ENCODE peak calls at places on chromosomes 3 and 15, in eight cellular contexts. J is GM23338, M is OCI-LY7, E is PC-3, P is hepatocyte, U is neural progenitor cell, R is SK-N-SH, Y is HCT116. C is an unnamed sample. For H3K4me1, the result is how much of the 10 kb centered on the place peaks cover.

GRCh38 chr15:91552555-91552954 is 301.0 kb upstream of the SLCO3A1 start:
- DNase-seq in J (no peak), M (no peak), E (no peak), P (no peak), U (no peak), R (no peak), Y (no peak), C (no peak)

GRCh38 chr3:14431556-14431927 is 29.1 kb downstream of the SLC6A6 start:
- DNase-seq in J (peak), M (peak), E (no peak), P (no peak), U (no peak), R (no peak), Y (no peak), C (no peak)

GRCh38 chr3:24110051-24110450 is 165.0 kb downstream of the NR1D2 start:
- DNase-seq in J (no peak), M (no peak), E (no peak), P (no peak), U (no peak), R (no peak), Y (no peak), C (no peak)

GRCh38 chr3:18898911-18899310 is 249.4 kb upstream of the KCNH8 start:
- DNase-seq in J (no peak), M (no peak), E (no peak), P (no peak), U (no peak), R (no peak), Y (no peak), C (no peak)

GRCh38 chr3:37218206-37218605 is 43.8 kb upstream of the LRRFIP2 start:
- DNase-seq in J (no peak), M (no peak), E (no peak), P (no peak), U (no peak), R (no peak), Y (no peak), C (no peak)

GRCh38 chr15:45790325-45790943 is 155.6 kb downstream of the SQOR start:
- DNase-seq in J (peak), M (peak), E (peak), P (peak), U (peak), R (peak), Y (peak), C (peak)

GRCh38 chr3:8421267-8421666 is 80.4 kb upstream of the LMCD1 start:
- DNase-seq in J (peak), M (peak), E (peak), P (no peak), U (no peak), R (no peak), Y (no peak), C (no peak)

GRCh38 chr3:44984335-44984734 is 8.3 kb downstream of the EXOSC7 start:
- DNase-seq in J (no peak), M (no peak), E (no peak), P (no peak), U (no peak), R (no peak), Y (no peak), C (no peak)

GRCh38 chr3:157274644-157275137 is 114.7 kb upstream of the CCNL1 start:
- DNase-seq in J (peak), M (no peak), E (peak), P (no peak), U (no peak), R (no peak), Y (no peak), C (no peak)

GRCh38 chr3:172449468-172450149 is 1.4 kb upstream of the GHSR start:
- DNase-seq in J (peak), M (no peak), E (no peak), P (peak), U (peak), R (peak), Y (no peak), C (no peak)

GRCh38 chr15:33200903-33201302 is 6.4 kb upstream of the FMN1 start:
- DNase-seq in J (no peak), M (no peak), E (peak), P (no peak), U (peak), R (no peak), Y (no peak), C (no peak)

GRCh38 chr3:138314751-138315150 is 14.9 kb downstream of the NME9 start:
- DNase-seq in J (no peak), M (no peak), E (peak), P (no peak), U (no peak), R (no peak), Y (no peak), C (no peak)

GRCh38 chr15:90479656-90480055 is 50.1 kb upstream of the CRTC3 start:
- DNase-seq in J (no peak), M (no peak), E (peak), P (peak), U (no peak), R (no peak), Y (peak), C (no peak)

GRCh38 chr3:150256336-150256735 is 151.8 kb upstream of the TSC22D2 start:
- DNase-seq in J (no peak), M (no peak), E (no peak), P (no peak), U (no peak), R (no peak), Y (no peak), C (no peak)

GRCh38 chr15:39426552-39427532 is 154.0 kb upstream of the THBS1 start:
- DNase-seq in J (no peak), M (no peak), E (no peak), P (peak), U (peak), R (peak), Y (no peak), C (peak)

GRCh38 chr3:74409066-74409465 is 205.4 kb downstream of the CNTN3 start:
- DNase-seq in J (no peak), M (no peak), E (no peak), P (no peak), U (no peak), R (no peak), Y (no peak), C (no peak)

GRCh38 chr3:112308151-112308911 is 14.3 kb upstream of the SLC9C1 start:
- DNase-seq in J (peak), M (no peak), E (no peak), P (peak), U (peak), R (peak), Y (no peak), C (no peak)

GRCh38 chr3:196771067-196771466 is 31.4 kb downstream of the PAK2 start:
- DNase-seq in J (no peak), M (no peak), E (no peak), P (no peak), U (no peak), R (no peak), Y (no peak), C (no peak)

GRCh38 chr15:60973637-60974415 is 255.3 kb downstream of the RORA start:
- DNase-seq in J (no peak), M (no peak), E (peak), P (no peak), U (peak), R (no peak), Y (no peak), C (no peak)

GRCh38 chr3:37935756-37936666 is 54.6 kb upstream of the VILL start:
- DNase-seq in J (peak), M (no peak), E (peak), P (no peak), U (peak), R (no peak), Y (peak), C (no peak)

GRCh38 chr3:143168518-143169192 is 49.1 kb downstream of the CHST2 start:
- DNase-seq in J (no peak), M (no peak), E (peak), P (no peak), U (no peak), R (no peak), Y (no peak), C (no peak)

GRCh38 chr3:143171656-143172055 is 52.1 kb downstream of the CHST2 start:
- DNase-seq in J (no peak), M (no peak), E (no peak), P (no peak), U (no peak), R (no peak), Y (no peak), C (no peak)

GRCh38 chr3:143171141-143171651 is 51.6 kb downstream of the CHST2 start:
- DNase-seq in J (no peak), M (peak), E (no peak), P (no peak), U (no peak), R (no peak), Y (no peak), C (peak)

GRCh38 chr3:143170676-143171075 is 51.1 kb downstream of the CHST2 start:
- DNase-seq in J (no peak), M (no peak), E (no peak), P (no peak), U (no peak), R (no peak), Y (no peak), C (no peak)

GRCh38 chr3:143170043-143170442 is 50.5 kb downstream of the CHST2 start:
- DNase-seq in J (no peak), M (no peak), E (no peak), P (no peak), U (no peak), R (no peak), Y (no peak), C (no peak)
- TF ChIP-seq EZH2phosphoT487 in J (no peak), M (no peak), E (no peak), P (no peak), U (no peak), R (no peak), Y (no peak), C (no peak)

GRCh38 chr3:136956994-136957393 is 789 bp upstream of the IL20RB start:
- DNase-seq in J (no peak), M (no peak), E (no peak), P (no peak), U (no peak), R (no peak), Y (no peak), C (no peak)
- H3K4me1 ChIP-seq in J (under half), M (under half), E (under half), P (under half), U (under half), R (under half), Y (half or more), C (under half)

GRCh38 chr15:99712415-99712814 is 20.8 kb downstream of the LYSMD4 start:
- DNase-seq in J (peak), M (no peak), E (no peak), P (no peak), U (no peak), R (no peak), Y (no peak), C (no peak)
- TF ChIP-seq CTCF in J (peak), M (peak), E (no peak), P (no peak), U (no peak), R (no peak), Y (no peak), C (no peak)

GRCh38 chr3:87358066-87358465 is 81.7 kb upstream of the POU1F1 start:
- DNase-seq in J (no peak), M (no peak), E (peak), P (no peak), U (no peak), R (no peak), Y (no peak), C (no peak)
- TF ChIP-seq EZH2phosphoT487 in J (no peak), M (no peak), E (no peak), P (no peak), U (no peak), R (no peak), Y (no peak), C (no peak)

DNA sequence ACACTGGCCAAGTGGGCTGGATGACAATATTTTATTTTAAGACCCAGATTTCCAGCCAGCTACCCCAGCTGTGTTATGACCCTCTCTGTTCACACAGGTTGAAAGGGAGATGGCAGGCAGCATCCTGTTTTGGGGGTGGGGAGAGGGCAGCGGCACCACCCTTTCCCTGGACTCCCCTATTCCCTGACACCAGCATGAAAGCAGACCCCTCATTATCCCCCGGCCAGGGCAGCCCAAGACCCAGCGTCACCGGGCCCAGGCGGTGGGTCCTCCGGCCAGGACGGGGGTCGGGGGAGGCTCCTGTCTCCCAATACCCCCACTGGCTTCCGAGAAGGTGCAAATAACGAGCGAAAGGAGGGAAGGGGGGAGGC is 127.6 kb upstream of the MEF2A start:
- DNase-seq in J (no peak), M (no peak), E (no peak), P (no peak), U (no peak), R (no peak), Y (no peak), C (no peak)
- H3K4me1 ChIP-seq in J (under half), M (under half), E (under half), P (under half), U (under half), R (under half), Y (under half), C (under half)

DNA sequence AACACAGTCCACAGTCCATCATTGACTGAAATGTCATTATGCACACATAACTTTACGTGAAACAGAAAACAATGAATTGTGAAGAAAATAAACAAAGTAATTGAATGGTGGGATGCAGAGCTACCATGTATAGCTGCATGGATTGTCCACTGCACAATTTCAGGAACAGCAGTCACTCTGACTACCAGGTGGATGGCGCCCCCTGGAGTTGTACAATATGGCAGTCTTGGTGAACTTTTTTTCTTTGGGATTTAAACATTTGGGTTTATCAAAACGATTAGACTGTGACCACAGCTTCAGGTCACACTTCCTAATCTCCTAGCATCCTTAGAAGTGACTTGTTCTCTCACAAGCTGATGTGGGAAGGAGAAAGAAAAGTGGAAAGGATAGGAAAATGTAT is 48.9 kb upstream of the TCF12 start:
- DNase-seq in J (peak), M (peak), E (no peak), P (peak), U (peak), R (peak), Y (peak), C (peak)
- TF ChIP-seq CTCF in J (peak), M (peak), E (peak), P (peak), U (peak), R (peak), Y (peak), C (peak)

C was measured in MM.1S.